ENCODE peak calls at places on chromosomes 2 and 18, in four cellular contexts. G is glutamatergic neuron, P is anterior cingulate cortex, T is NCI-H510A treated with DMSO at 0.1 percent for 48 hours. X is an unnamed sample.

GRCh38 chr2:86372641-86373502 is 35.4 kb upstream of the REEP1 start:
- DNase-seq in G (peak), P (no peak), T (peak), X (no peak)

GRCh38 chr2:190344275-190344827 is 962 bp downstream of the INPP1 start:
- DNase-seq in G (no peak), P (no peak), T (peak), X (no peak)

GRCh38 chr18:23585007-23585871 is 1.1 kb downstream of the NPC1 start:
- DNase-seq in G (no peak), P (no peak), T (no peak), X (no peak)

GRCh38 chr2:149044500-149044899 is 6.0 kb downstream of the LYPD6B start:
- DNase-seq in G (no peak), P (no peak), T (no peak), X (no peak)

GRCh38 chr2:233061591-233062446 is 1.7 kb downstream of the INPP5D start:
- DNase-seq in G (no peak), P (no peak), T (no peak), X (no peak)

GRCh38 chr2:38076710-38077430 is 919 bp upstream of the CYP1B1 start:
- DNase-seq in G (peak), P (no peak), T (peak), X (no peak)

GRCh38 chr18:46299465-46300004 is 195.3 kb downstream of the HAUS1 start:
- DNase-seq in G (no peak), P (no peak), T (no peak), X (no peak)

GRCh38 chr18:28284132-28284531 is 107.2 kb upstream of the CDH2 start:
- DNase-seq in G (no peak), P (no peak), T (no peak), X (no peak)

GRCh38 chr18:22434973-22435608 is 17.4 kb upstream of the CTAGE1 start:
- DNase-seq in G (no peak), P (no peak), T (no peak), X (no peak)

GRCh38 chr2:54891901-54892300 is 158.3 kb downstream of the RTN4 start:
- DNase-seq in G (no peak), P (no peak), T (no peak), X (no peak)

GRCh38 chr2:73611867-73612266 is 30.4 kb downstream of the NAT8 start:
- DNase-seq in G (no peak), P (no peak), T (no peak), X (no peak)

GRCh38 chr2:120765911-120766757 is 30.5 kb downstream of the GLI2 start:
- DNase-seq in G (peak), P (no peak), T (no peak), X (no peak)

GRCh38 chr2:74025971-74026612 is 41.4 kb downstream of the TET3 start:
- DNase-seq in G (no peak), P (no peak), T (no peak), X (no peak)

GRCh38 chr2:160432633-160433032 is 61.0 kb downstream of the RBMS1 start:
- DNase-seq in G (no peak), P (no peak), T (no peak), X (no peak)

GRCh38 chr2:22784586-22784985 is 600.4 kb upstream of the KLHL29 start:
- DNase-seq in G (peak), P (peak), T (no peak), X (no peak)

GRCh38 chr2:128585706-128586105 is 267.0 kb upstream of the HS6ST1 start:
- DNase-seq in G (no peak), P (no peak), T (no peak), X (no peak)

X was measured in occipital lobe.